ENCODE peak calls at places on chromosomes 4 and X, in ten cellular contexts. Z, W, M, C, X, S, J, Q, B and Y are unnamed samples.

GRCh38 chrX:154374361-154375155 is at the start of gene FLNA:
- DNase-seq in Q (peak), M (no peak), X (peak), S (no peak), W (no peak), C (peak), J (peak), B (no peak), Z (peak), Y (no peak)

GRCh38 chr4:155578726-155579385 is 87.8 kb upstream of the GUCY1A1 start:
- DNase-seq in B (peak), Q (peak), C (peak), J (no peak), S (no peak), Z (no peak), W (no peak), M (no peak), X (no peak), Y (no peak)

GRCh38 chrX:94551831-94552230 is 877.8 kb downstream of the FAM133A start:
- DNase-seq in X (no peak), Q (no peak), S (no peak), Z (no peak), J (no peak), W (no peak), C (no peak), M (no peak), B (no peak), Y (no peak)

GRCh38 chr4:40316782-40317635 is 18.1 kb upstream of the CHRNA9 start:
- DNase-seq in Z (peak), C (peak), S (no peak), W (peak), J (peak), M (peak), Q (peak), B (peak), X (peak), Y (no peak)

GRCh38 chrX:14420876-14421275 is 108.5 kb upstream of the GLRA2 start:
- DNase-seq in C (no peak), S (no peak), X (no peak), B (no peak), M (no peak), J (no peak), W (no peak), Z (no peak), Q (no peak), Y (no peak)

GRCh38 chr4:8860892-8861575 is 10.6 kb downstream of the HMX1 start:
- DNase-seq in J (no peak), Z (no peak), X (no peak), Q (no peak), W (no peak), M (no peak), B (no peak), S (no peak), C (no peak), Y (no peak)

GRCh38 chr4:65538571-65538970 is 131.7 kb downstream of the EPHA5 start:
- DNase-seq in J (no peak), Z (no peak), W (no peak), C (peak), Q (peak), M (no peak), B (peak), X (no peak), S (no peak), Y (no peak)

GRCh38 chrX:71525316-71525715 is 7.6 kb upstream of the OGT start:
- DNase-seq in Q (no peak), X (no peak), W (no peak), M (no peak), J (no peak), B (no peak), Z (no peak), C (no peak), S (no peak), Y (no peak)

GRCh38 chr4:56619160-56619559 is 61.9 kb downstream of the HOPX start:
- DNase-seq in Q (peak), Z (peak), B (peak), X (no peak), M (no peak), C (no peak), S (no peak), J (no peak), W (no peak), Y (no peak)

GRCh38 chr4:28267166-28267565 is 1406.5 kb downstream of the STIM2 start:
- DNase-seq in B (no peak), W (no peak), Q (no peak), Z (no peak), M (no peak), J (no peak), X (no peak), C (peak), S (no peak), Y (no peak)

GRCh38 chr4:102139132-102139573 is 206.1 kb downstream of the SLC39A8 start:
- DNase-seq in X (peak), S (no peak), Z (no peak), J (no peak), M (no peak), Q (peak), B (peak), W (no peak), C (peak), Y (peak)

GRCh38 chrX:21993265-21993664 is 38.9 kb upstream of the PHEX start:
- DNase-seq in W (no peak), J (no peak), Z (peak), Q (no peak), C (no peak), S (no peak), B (peak), X (no peak), M (no peak), Y (no peak)

GRCh38 chr4:6892190-6892908 is 17.3 kb upstream of the TBC1D14 start:
- DNase-seq in W (no peak), B (peak), Z (no peak), M (no peak), S (no peak), C (peak), Q (peak), X (peak), J (peak), Y (no peak)

GRCh38 chr4:169397762-169398161 is 127.0 kb upstream of the SH3RF1 start:
- DNase-seq in X (no peak), J (no peak), B (peak), C (peak), Q (peak), Z (no peak), M (no peak), S (no peak), W (no peak), Y (no peak)

GRCh38 chrX:1686642-1687041 is 71.8 kb downstream of the ASMT start:
- DNase-seq in J (no peak), Z (no peak), Q (peak), M (no peak), B (no peak), C (peak), W (no peak), S (no peak), X (no peak), Y (no peak)

GRCh38 chr4:71549516-71550160 is 210.8 kb downstream of the SLC4A4 start:
- DNase-seq in J (no peak), W (no peak), B (peak), Z (no peak), Q (no peak), M (no peak), X (no peak), S (no peak), C (no peak), Y (no peak)

GRCh38 chr4:7280906-7281305 is 88.6 kb downstream of the SORCS2 start:
- DNase-seq in X (no peak), S (no peak), Z (no peak), W (no peak), B (no peak), C (peak), Q (peak), J (no peak), M (no peak), Y (peak)

GRCh38 chrX:15745179-15745578 is 7.1 kb downstream of the CA5B start:
- DNase-seq in Z (no peak), C (peak), Q (no peak), S (no peak), W (no peak), X (no peak), B (peak), J (no peak), M (no peak), Y (no peak)

GRCh38 chrX:84099120-84099519 is 88.9 kb downstream of the RPS6KA6 start:
- DNase-seq in J (no peak), Z (no peak), X (no peak), B (no peak), Q (no peak), M (no peak), C (no peak), W (no peak), S (no peak), Y (no peak)

GRCh38 chrX:46582325-46582724 is 8.8 kb downstream of the CHST7 start:
- DNase-seq in J (no peak), B (peak), Z (no peak), C (peak), Q (peak), M (no peak), S (no peak), W (no peak), X (no peak), Y (no peak)

GRCh38 chr4:33395731-33396485 is 2675.7 kb downstream of the PCDH7 start:
- DNase-seq in J (no peak), S (no peak), B (no peak), W (no peak), Q (peak), Z (no peak), C (no peak), X (no peak), M (no peak), Y (no peak)

GRCh38 chrX:129696463-129697155 is 41.9 kb upstream of the APLN start:
- DNase-seq in X (no peak), M (no peak), Z (no peak), C (no peak), J (no peak), B (no peak), Q (no peak), W (no peak), S (no peak), Y (no peak)

GRCh38 chr4:14087459-14087858 is 459.9 kb upstream of the BOD1L1 start:
- DNase-seq in Z (no peak), S (no peak), W (no peak), Q (no peak), M (no peak), J (no peak), B (no peak), C (no peak), X (no peak), Y (no peak)

GRCh38 chr4:153520871-153521329 is 54.7 kb downstream of the TMEM131L start:
- DNase-seq in B (no peak), Z (peak), C (no peak), W (no peak), M (no peak), X (no peak), Q (no peak), S (no peak), J (no peak), Y (no peak)

GRCh38 chrX:120452131-120452530 is 17.0 kb downstream of the LAMP2 start:
- DNase-seq in Q (peak), S (no peak), C (no peak), M (no peak), Z (peak), X (no peak), W (no peak), J (peak), B (peak), Y (no peak)

GRCh38 chr4:91729851-91730250 is 573.9 kb upstream of the GRID2 start:
- DNase-seq in C (no peak), J (no peak), S (no peak), M (no peak), X (no peak), B (peak), Q (peak), Z (no peak), W (no peak), Y (no peak)

GRCh38 chr4:143410015-143410414 is 73.3 kb downstream of the GAB1 start:
- DNase-seq in Q (no peak), Z (no peak), B (no peak), X (no peak), M (no peak), J (no peak), C (no peak), W (no peak), S (no peak), Y (no peak)

GRCh38 chr4:106172846-106173245 is 143.2 kb downstream of the TBCK start:
- DNase-seq in B (peak), J (no peak), M (no peak), X (no peak), C (no peak), Q (no peak), Z (no peak), W (no peak), S (no peak), Y (no peak)

GRCh38 chr4:165692082-165692481 is 181.0 kb upstream of the TLL1 start:
- DNase-seq in J (no peak), Q (peak), M (peak), W (no peak), C (no peak), B (no peak), S (no peak), X (no peak), Z (no peak), Y (no peak)

GRCh38 chr4:158769175-158769831 is 477 bp downstream of the FNIP2 start:
- DNase-seq in Q (peak), S (peak), Z (peak), B (no peak), M (no peak), X (peak), W (peak), J (peak), C (peak), Y (no peak)

GRCh38 chrX:97159916-97160800 is 276.4 kb downstream of the RPA4 start:
- DNase-seq in S (no peak), Q (no peak), B (no peak), X (no peak), W (no peak), C (no peak), Z (no peak), J (no peak), M (peak), Y (no peak)

GRCh38 chr4:36316544-36317082 is 35.2 kb downstream of the DTHD1 start:
- DNase-seq in J (no peak), W (no peak), B (no peak), Q (peak), S (no peak), Z (no peak), C (no peak), X (no peak), M (no peak), Y (no peak)

GRCh38 chrX:8724176-8724757 is 7.7 kb downstream of the ANOS1 start:
- DNase-seq in Q (no peak), X (no peak), W (no peak), B (peak), Z (no peak), C (no peak), M (no peak), S (no peak), J (no peak), Y (no peak)

GRCh38 chr4:86174496-86174895 is 185.4 kb downstream of the MAPK10 start:
- DNase-seq in Q (no peak), J (no peak), C (no peak), M (no peak), Z (no peak), W (no peak), B (no peak), X (no peak), S (no peak), Y (no peak)

GRCh38 chrX:69144854-69145253 is 20.4 kb downstream of the PJA1 start:
- DNase-seq in X (no peak), Q (no peak), W (no peak), J (no peak), B (no peak), M (no peak), C (no peak), Z (no peak), S (no peak), Y (no peak)